ENCODE peak calls at places on chromosomes 11 and 22, in nine cellular contexts. One of them, this sample, is unnamed.

GRCh38 chr11:1303973-1304372 is 5.5 kb downstream of the TOLLIP start:
- DNase-seq in H4: no peak
- DNase-seq in activated T-helper 1 cell treated with anti-CD3 and anti-CD28 coated beads, Interleukin-2, amount 50 U/mL, for 16 hours: no peak
- DNase-seq in HuH-7: no peak
- DNase-seq in retina: no peak
- DNase-seq in RWPE1: no peak
- DNase-seq in heart right ventricle: peak
- DNase-seq in stimulated activated CD8-positive, alpha-beta memory T cell treated with anti-CD3 and anti-CD28 coated beads, Interleukin-12 subunit alpha, Interleukin-12 subunit beta, amount 100 ng/mL, for 1 hour: no peak
- DNase-seq in type B pancreatic cell: peak
- DNase-seq in this sample: no peak

GRCh38 chr11:1084561-1085439 is 10.1 kb downstream of the MUC2 start:
- DNase-seq in H4: no peak
- DNase-seq in activated T-helper 1 cell treated with anti-CD3 and anti-CD28 coated beads, Interleukin-2, amount 50 U/mL, for 16 hours: no peak
- DNase-seq in HuH-7: no peak
- DNase-seq in retina: no peak
- DNase-seq in RWPE1: no peak
- DNase-seq in heart right ventricle: no peak
- DNase-seq in stimulated activated CD8-positive, alpha-beta memory T cell treated with anti-CD3 and anti-CD28 coated beads, Interleukin-12 subunit alpha, Interleukin-12 subunit beta, amount 100 ng/mL, for 1 hour: no peak
- DNase-seq in type B pancreatic cell: no peak
- DNase-seq in this sample: no peak

GRCh38 chr11:74468521-74469280 is 1.4 kb upstream of the KCNE3 start:
- DNase-seq in H4: no peak
- DNase-seq in activated T-helper 1 cell treated with anti-CD3 and anti-CD28 coated beads, Interleukin-2, amount 50 U/mL, for 16 hours: no peak
- DNase-seq in HuH-7: no peak
- DNase-seq in retina: no peak
- DNase-seq in RWPE1: no peak
- DNase-seq in heart right ventricle: no peak
- DNase-seq in stimulated activated CD8-positive, alpha-beta memory T cell treated with anti-CD3 and anti-CD28 coated beads, Interleukin-12 subunit alpha, Interleukin-12 subunit beta, amount 100 ng/mL, for 1 hour: no peak
- DNase-seq in type B pancreatic cell: no peak
- DNase-seq in this sample: no peak

GRCh38 chr11:38252620-38253019 is 1654.6 kb upstream of the RAG2 start:
- DNase-seq in H4: no peak
- DNase-seq in activated T-helper 1 cell treated with anti-CD3 and anti-CD28 coated beads, Interleukin-2, amount 50 U/mL, for 16 hours: no peak
- DNase-seq in HuH-7: no peak
- DNase-seq in retina: no peak
- DNase-seq in RWPE1: no peak
- DNase-seq in heart right ventricle: no peak
- DNase-seq in stimulated activated CD8-positive, alpha-beta memory T cell treated with anti-CD3 and anti-CD28 coated beads, Interleukin-12 subunit alpha, Interleukin-12 subunit beta, amount 100 ng/mL, for 1 hour: no peak
- DNase-seq in type B pancreatic cell: no peak
- DNase-seq in this sample: no peak

GRCh38 chr11:133228406-133229330 is 303.6 kb downstream of the OPCML start:
- DNase-seq in H4: no peak
- DNase-seq in activated T-helper 1 cell treated with anti-CD3 and anti-CD28 coated beads, Interleukin-2, amount 50 U/mL, for 16 hours: no peak
- DNase-seq in HuH-7: no peak
- DNase-seq in retina: peak
- DNase-seq in RWPE1: no peak
- DNase-seq in heart right ventricle: peak
- DNase-seq in stimulated activated CD8-positive, alpha-beta memory T cell treated with anti-CD3 and anti-CD28 coated beads, Interleukin-12 subunit alpha, Interleukin-12 subunit beta, amount 100 ng/mL, for 1 hour: no peak
- DNase-seq in type B pancreatic cell: no peak
- DNase-seq in this sample: no peak

GRCh38 chr11:64864473-64865285 is 13.7 kb downstream of the EHD1 start:
- DNase-seq in H4: no peak
- DNase-seq in activated T-helper 1 cell treated with anti-CD3 and anti-CD28 coated beads, Interleukin-2, amount 50 U/mL, for 16 hours: no peak
- DNase-seq in HuH-7: no peak
- DNase-seq in retina: peak
- DNase-seq in RWPE1: no peak
- DNase-seq in heart right ventricle: peak
- DNase-seq in stimulated activated CD8-positive, alpha-beta memory T cell treated with anti-CD3 and anti-CD28 coated beads, Interleukin-12 subunit alpha, Interleukin-12 subunit beta, amount 100 ng/mL, for 1 hour: no peak
- DNase-seq in type B pancreatic cell: no peak
- DNase-seq in this sample: no peak

GRCh38 chr11:80798189-80798588 is 1357.4 kb upstream of the TENM4 start:
- DNase-seq in H4: no peak
- DNase-seq in activated T-helper 1 cell treated with anti-CD3 and anti-CD28 coated beads, Interleukin-2, amount 50 U/mL, for 16 hours: no peak
- DNase-seq in HuH-7: no peak
- DNase-seq in retina: peak
- DNase-seq in RWPE1: no peak
- DNase-seq in heart right ventricle: no peak
- DNase-seq in stimulated activated CD8-positive, alpha-beta memory T cell treated with anti-CD3 and anti-CD28 coated beads, Interleukin-12 subunit alpha, Interleukin-12 subunit beta, amount 100 ng/mL, for 1 hour: no peak
- DNase-seq in type B pancreatic cell: no peak
- DNase-seq in this sample: no peak

GRCh38 chr22:46070722-46071450 is 79.4 kb upstream of the PPARA start:
- DNase-seq in H4: no peak
- DNase-seq in activated T-helper 1 cell treated with anti-CD3 and anti-CD28 coated beads, Interleukin-2, amount 50 U/mL, for 16 hours: peak
- DNase-seq in HuH-7: peak
- DNase-seq in retina: no peak
- DNase-seq in RWPE1: no peak
- DNase-seq in heart right ventricle: peak
- DNase-seq in stimulated activated CD8-positive, alpha-beta memory T cell treated with anti-CD3 and anti-CD28 coated beads, Interleukin-12 subunit alpha, Interleukin-12 subunit beta, amount 100 ng/mL, for 1 hour: no peak
- DNase-seq in type B pancreatic cell: no peak
- DNase-seq in this sample: no peak

GRCh38 chr11:18010977-18011586 is 1.8 kb downstream of the SERGEF start:
- DNase-seq in H4: no peak
- DNase-seq in activated T-helper 1 cell treated with anti-CD3 and anti-CD28 coated beads, Interleukin-2, amount 50 U/mL, for 16 hours: no peak
- DNase-seq in HuH-7: no peak
- DNase-seq in retina: no peak
- DNase-seq in RWPE1: no peak
- DNase-seq in heart right ventricle: no peak
- DNase-seq in stimulated activated CD8-positive, alpha-beta memory T cell treated with anti-CD3 and anti-CD28 coated beads, Interleukin-12 subunit alpha, Interleukin-12 subunit beta, amount 100 ng/mL, for 1 hour: no peak
- DNase-seq in type B pancreatic cell: no peak
- DNase-seq in this sample: no peak

GRCh38 chr11:117979481-117980211 is 6.5 kb upstream of the IL10RA start:
- DNase-seq in H4: no peak
- DNase-seq in activated T-helper 1 cell treated with anti-CD3 and anti-CD28 coated beads, Interleukin-2, amount 50 U/mL, for 16 hours: no peak
- DNase-seq in HuH-7: no peak
- DNase-seq in retina: no peak
- DNase-seq in RWPE1: no peak
- DNase-seq in heart right ventricle: no peak
- DNase-seq in stimulated activated CD8-positive, alpha-beta memory T cell treated with anti-CD3 and anti-CD28 coated beads, Interleukin-12 subunit alpha, Interleukin-12 subunit beta, amount 100 ng/mL, for 1 hour: no peak
- DNase-seq in type B pancreatic cell: no peak
- DNase-seq in this sample: no peak

GRCh38 chr11:67776834-67777530 is 102.6 kb upstream of the ALDH3B2 start:
- DNase-seq in H4: no peak
- DNase-seq in activated T-helper 1 cell treated with anti-CD3 and anti-CD28 coated beads, Interleukin-2, amount 50 U/mL, for 16 hours: no peak
- DNase-seq in HuH-7: no peak
- DNase-seq in retina: no peak
- DNase-seq in RWPE1: no peak
- DNase-seq in heart right ventricle: no peak
- DNase-seq in stimulated activated CD8-positive, alpha-beta memory T cell treated with anti-CD3 and anti-CD28 coated beads, Interleukin-12 subunit alpha, Interleukin-12 subunit beta, amount 100 ng/mL, for 1 hour: no peak
- DNase-seq in type B pancreatic cell: no peak
- DNase-seq in this sample: no peak

GRCh38 chr11:2375964-2376551 is 1.1 kb upstream of the CD81 start:
- DNase-seq in H4: no peak
- DNase-seq in activated T-helper 1 cell treated with anti-CD3 and anti-CD28 coated beads, Interleukin-2, amount 50 U/mL, for 16 hours: no peak
- DNase-seq in HuH-7: no peak
- DNase-seq in retina: no peak
- DNase-seq in RWPE1: no peak
- DNase-seq in heart right ventricle: no peak
- DNase-seq in stimulated activated CD8-positive, alpha-beta memory T cell treated with anti-CD3 and anti-CD28 coated beads, Interleukin-12 subunit alpha, Interleukin-12 subunit beta, amount 100 ng/mL, for 1 hour: no peak
- DNase-seq in type B pancreatic cell: no peak
- DNase-seq in this sample: no peak

GRCh38 chr11:132116516-132116915 is 746.1 kb downstream of the NTM start:
- DNase-seq in H4: no peak
- DNase-seq in activated T-helper 1 cell treated with anti-CD3 and anti-CD28 coated beads, Interleukin-2, amount 50 U/mL, for 16 hours: no peak
- DNase-seq in HuH-7: no peak
- DNase-seq in retina: no peak
- DNase-seq in RWPE1: no peak
- DNase-seq in heart right ventricle: no peak
- DNase-seq in stimulated activated CD8-positive, alpha-beta memory T cell treated with anti-CD3 and anti-CD28 coated beads, Interleukin-12 subunit alpha, Interleukin-12 subunit beta, amount 100 ng/mL, for 1 hour: no peak
- DNase-seq in type B pancreatic cell: no peak
- DNase-seq in this sample: no peak

GRCh38 chr11:38824573-38824972 is 2226.5 kb upstream of the RAG2 start:
- DNase-seq in H4: peak
- DNase-seq in activated T-helper 1 cell treated with anti-CD3 and anti-CD28 coated beads, Interleukin-2, amount 50 U/mL, for 16 hours: no peak
- DNase-seq in HuH-7: peak
- DNase-seq in retina: no peak
- DNase-seq in RWPE1: no peak
- DNase-seq in heart right ventricle: no peak
- DNase-seq in stimulated activated CD8-positive, alpha-beta memory T cell treated with anti-CD3 and anti-CD28 coated beads, Interleukin-12 subunit alpha, Interleukin-12 subunit beta, amount 100 ng/mL, for 1 hour: no peak
- DNase-seq in type B pancreatic cell: no peak
- DNase-seq in this sample: no peak

GRCh38 chr22:29755889-29756288 is 10.9 kb downstream of the ZMAT5 start:
- DNase-seq in H4: no peak
- DNase-seq in activated T-helper 1 cell treated with anti-CD3 and anti-CD28 coated beads, Interleukin-2, amount 50 U/mL, for 16 hours: no peak
- DNase-seq in HuH-7: no peak
- DNase-seq in retina: no peak
- DNase-seq in RWPE1: no peak
- DNase-seq in heart right ventricle: no peak
- DNase-seq in stimulated activated CD8-positive, alpha-beta memory T cell treated with anti-CD3 and anti-CD28 coated beads, Interleukin-12 subunit alpha, Interleukin-12 subunit beta, amount 100 ng/mL, for 1 hour: no peak
- DNase-seq in type B pancreatic cell: no peak
- DNase-seq in this sample: no peak

GRCh38 chr11:122879785-122880184 is 2.8 kb upstream of the JHY start:
- DNase-seq in H4: no peak
- DNase-seq in activated T-helper 1 cell treated with anti-CD3 and anti-CD28 coated beads, Interleukin-2, amount 50 U/mL, for 16 hours: no peak
- DNase-seq in HuH-7: no peak
- DNase-seq in retina: no peak
- DNase-seq in RWPE1: no peak
- DNase-seq in heart right ventricle: no peak
- DNase-seq in stimulated activated CD8-positive, alpha-beta memory T cell treated with anti-CD3 and anti-CD28 coated beads, Interleukin-12 subunit alpha, Interleukin-12 subunit beta, amount 100 ng/mL, for 1 hour: no peak
- DNase-seq in type B pancreatic cell: no peak
- DNase-seq in this sample: no peak

This sample was measured in activated CD4-positive, CD25-positive, alpha-beta regulatory T cell treated with anti-CD3 and anti-CD28 coated beads, Interleukin-2, amount 50 U/mL, for 16 hours.